ENCODE peak calls at places on chromosomes 6 and 20, in eight cellular contexts. M is HL-60; X is choroid plexus epithelial cell; G is HT1080; E is activated T-helper 1 cell treated with anti-CD3 and anti-CD28 coated beads, Interleukin-12 subunit alpha, Interleukin-12 subunit beta, Interleukin-2, Interleukin-4 antibody, amounts not matched to agents 30 ng/mL and 10 ng/mL and 1 ng/mL, durations not matched to agents 14 hours and 24 hours and 36 hours; B is stimulated activated CD4-positive, alpha-beta T cell treated with anti-CD3 and anti-CD28 coated beads, Interleukin-2, amount 100 ng/mL, for 24 hours; Z is left colon; D is neural crest cell. Q is an unnamed sample.

GRCh38 chr6:150491131-150491795 is 108.4 kb upstream of the PLEKHG1 start:
- DNase-seq in B (peak), G (peak), X (peak), E (no peak), D (no peak), Z (no peak), M (no peak), Q (no peak)

GRCh38 chr6:4388675-4389074 is 253.3 kb upstream of the ECI2 start:
- DNase-seq in Z (no peak), X (no peak), B (no peak), M (no peak), G (no peak), D (peak), E (no peak), Q (no peak)

GRCh38 chr20:32390999-32391398 is 32.9 kb downstream of the ASXL1 start:
- DNase-seq in X (no peak), B (no peak), M (no peak), E (no peak), D (no peak), G (no peak), Z (no peak), Q (peak)

GRCh38 chr6:72219536-72219935 is 333.2 kb downstream of the RIMS1 start:
- DNase-seq in B (no peak), D (no peak), Z (no peak), M (no peak), G (no peak), E (no peak), X (peak), Q (no peak)

GRCh38 chr6:155493694-155494143 is 38.1 kb upstream of the NOX3 start:
- DNase-seq in E (no peak), D (no peak), M (peak), G (peak), Z (peak), X (peak), B (peak), Q (peak)

GRCh38 chr20:57688864-57689263 is 21.0 kb downstream of the PMEPA1 start:
- DNase-seq in M (no peak), E (no peak), B (no peak), D (no peak), X (no peak), G (no peak), Z (no peak), Q (no peak)

GRCh38 chr6:47321582-47321981 is 11.9 kb upstream of the TNFRSF21 start:
- DNase-seq in X (peak), Z (no peak), B (no peak), G (no peak), D (no peak), M (no peak), E (no peak), Q (peak)

GRCh38 chr6:158754738-158755137 is 64.4 kb downstream of the EZR start:
- DNase-seq in Z (no peak), M (no peak), G (no peak), E (no peak), B (no peak), D (no peak), X (no peak), Q (no peak)

GRCh38 chr6:158837684-158838625 is 18.8 kb upstream of the EZR start:
- DNase-seq in Z (no peak), E (no peak), B (no peak), G (no peak), X (no peak), M (no peak), D (no peak), Q (no peak)

GRCh38 chr6:6885521-6886088 is 222.2 kb upstream of the RREB1 start:
- DNase-seq in B (no peak), Z (peak), E (no peak), G (no peak), X (peak), D (no peak), M (peak), Q (peak)

GRCh38 chr6:138563231-138563630 is 63.9 kb upstream of the NHSL1 start:
- DNase-seq in G (no peak), M (no peak), D (no peak), B (no peak), E (no peak), Z (no peak), X (no peak), Q (no peak)

GRCh38 chr6:100381111-100381510 is 83.6 kb downstream of the SIM1 start:
- DNase-seq in Z (no peak), D (no peak), B (no peak), M (no peak), X (peak), E (no peak), G (no peak), Q (no peak)

GRCh38 chr6:46933751-46934150 is 12.0 kb upstream of the ADGRF5 start:
- DNase-seq in B (no peak), D (no peak), Z (no peak), G (no peak), M (no peak), X (no peak), E (no peak), Q (no peak)

GRCh38 chr6:43172127-43173007 is 1.3 kb downstream of the SRF start:
- DNase-seq in M (peak), E (peak), G (no peak), Z (peak), B (peak), D (peak), X (peak), Q (peak)

GRCh38 chr6:110618591-110619267 is 142.3 kb upstream of the SLC22A16 start:
- DNase-seq in M (no peak), Z (no peak), X (peak), B (no peak), E (no peak), D (no peak), G (peak), Q (peak)

GRCh38 chr6:158408552-158409130 is 96.4 kb downstream of the TULP4 start:
- DNase-seq in Z (no peak), B (no peak), D (peak), X (peak), M (peak), E (no peak), G (no peak), Q (peak)

GRCh38 chr6:31041372-31041974 is 31.2 kb downstream of the MUC22 start:
- DNase-seq in G (no peak), D (no peak), B (no peak), X (no peak), M (no peak), E (no peak), Z (no peak), Q (no peak)

GRCh38 chr6:152268846-152269442 is 368.2 kb downstream of the SYNE1 start:
- DNase-seq in G (no peak), D (no peak), M (no peak), B (no peak), E (no peak), X (peak), Z (no peak), Q (no peak)

GRCh38 chr6:161029195-161029809 is 37.7 kb downstream of the MAP3K4 start:
- DNase-seq in X (peak), E (no peak), D (no peak), G (no peak), B (no peak), Z (no peak), M (no peak), Q (peak)

GRCh38 chr20:64109831-64110391 is 2.5 kb upstream of the NPBWR2 start:
- DNase-seq in E (no peak), D (no peak), Z (no peak), X (no peak), B (peak), M (no peak), G (no peak), Q (no peak)

GRCh38 chr20:41889125-41889870 is 271.1 kb upstream of the CHD6 start:
- DNase-seq in X (no peak), M (no peak), B (no peak), G (no peak), E (no peak), Z (no peak), D (no peak), Q (peak)

GRCh38 chr20:36726168-36726567 is 19.7 kb downstream of the NDRG3 start:
- DNase-seq in G (no peak), M (no peak), E (no peak), D (no peak), X (no peak), B (no peak), Z (no peak), Q (no peak)

GRCh38 chr6:120005292-120005976 is 655.9 kb upstream of the MAN1A1 start:
- DNase-seq in E (no peak), G (peak), D (no peak), Z (no peak), X (no peak), B (no peak), M (no peak), Q (no peak)

GRCh38 chr20:41133709-41134361 is 3.5 kb upstream of the PLCG1 start:
- DNase-seq in G (no peak), B (peak), D (no peak), Z (no peak), X (no peak), M (no peak), E (peak), Q (peak)

GRCh38 chr20:58602124-58602523 is 49.0 kb upstream of the STX16 start:
- DNase-seq in X (no peak), B (no peak), Z (no peak), E (no peak), D (no peak), G (no peak), M (no peak), Q (no peak)

GRCh38 chr6:44333942-44334341 is 8.5 kb upstream of the SPATS1 start:
- DNase-seq in G (no peak), Z (no peak), B (no peak), E (no peak), D (no peak), M (peak), X (no peak), Q (peak)

GRCh38 chr6:159038914-159039884 is 5.6 kb downstream of the TAGAP start:
- DNase-seq in X (peak), B (no peak), M (peak), Z (no peak), E (no peak), D (no peak), G (no peak), Q (peak)

GRCh38 chr6:153231048-153231635 is 100.1 kb upstream of the RGS17 start:
- DNase-seq in D (peak), G (peak), Z (no peak), B (no peak), M (peak), X (peak), E (no peak), Q (peak)

GRCh38 chr20:21102252-21102609 is 3.9 kb downstream of the LINC00237 start:
- DNase-seq in Z (no peak), X (no peak), B (no peak), G (no peak), E (no peak), M (no peak), D (no peak), Q (peak)

GRCh38 chr6:57324538-57324937 is 7.1 kb downstream of the PRIM2 start:
- DNase-seq in Z (no peak), M (no peak), B (no peak), E (no peak), D (no peak), X (peak), G (peak), Q (peak)

GRCh38 chr20:20734475-20734948 is 22.1 kb upstream of the RALGAPA2 start:
- DNase-seq in G (no peak), B (no peak), E (no peak), X (no peak), M (peak), Z (no peak), D (no peak), Q (peak)

GRCh38 chr20:51888186-51888790 is 86.0 kb upstream of the SALL4 start:
- DNase-seq in E (no peak), Z (no peak), X (no peak), B (no peak), D (no peak), G (no peak), M (no peak), Q (no peak)

GRCh38 chr6:111663232-111663631 is 57.6 kb upstream of the TRAF3IP2 start:
- DNase-seq in E (no peak), X (peak), B (no peak), M (no peak), D (no peak), Z (no peak), G (no peak), Q (no peak)

GRCh38 chr20:7829776-7830175 is 110.5 kb downstream of the HAO1 start:
- DNase-seq in E (no peak), G (no peak), M (no peak), Z (no peak), X (no peak), D (no peak), B (no peak), Q (no peak)

GRCh38 chr6:30151580-30151979 is 9.4 kb downstream of the TRIM10 start:
- DNase-seq in X (no peak), Z (no peak), B (no peak), G (no peak), M (no peak), E (no peak), D (no peak), Q (peak)

GRCh38 chr20:1711826-1712601 is 54.4 kb upstream of the SIRPG start:
- DNase-seq in B (no peak), G (no peak), D (no peak), X (no peak), M (no peak), Z (no peak), E (no peak), Q (no peak)

GRCh38 chr6:119443993-119444641 is 94.6 kb upstream of the MAN1A1 start:
- DNase-seq in G (no peak), E (no peak), D (no peak), X (peak), B (no peak), Z (no peak), M (no peak), Q (no peak)